ENCODE peak calls at places on chromosomes 6 and 20, in four cellular contexts. One of them, this sample, is unnamed.

GRCh38 chr6:144338951-144339681 is 54.0 kb downstream of the UTRN start:
- DNase-seq in GM12878: no peak
- DNase-seq in HepG2: no peak
- DNase-seq in K562: no peak
- DNase-seq in this sample: no peak

GRCh38 chr6:43456737-43457126 is 1.4 kb upstream of the DLK2 start:
- DNase-seq in GM12878: no peak
- DNase-seq in HepG2: no peak
- DNase-seq in K562: peak; percentile 34
- DNase-seq in this sample: no peak

GRCh38 chr6:22551280-22551679 is 18.1 kb upstream of the HDGFL1 start:
- DNase-seq in GM12878: no peak
- DNase-seq in HepG2: no peak
- DNase-seq in K562: no peak
- DNase-seq in this sample: no peak

GRCh38 chr20:50296450-50297375 is 106.1 kb downstream of the CEBPB start:
- DNase-seq in GM12878: no peak
- DNase-seq in HepG2: peak; percentile 59
- DNase-seq in K562: no peak
- DNase-seq in this sample: no peak

GRCh38 chr6:33128318-33128717 is 52.5 kb downstream of the HLA-DPB1 start:
- DNase-seq in GM12878: no peak
- DNase-seq in HepG2: no peak
- DNase-seq in K562: no peak
- DNase-seq in this sample: no peak

GRCh38 chr6:133241088-133241900 is at the start of gene EYA4:
- DNase-seq in GM12878: no peak
- DNase-seq in HepG2: no peak
- DNase-seq in K562: no peak
- DNase-seq in this sample: no peak

GRCh38 chr6:89369009-89369408 is 16.5 kb upstream of the UBE2J1 start:
- DNase-seq in GM12878: no peak
- DNase-seq in HepG2: peak; percentile 35
- DNase-seq in K562: no peak
- DNase-seq in this sample: peak; percentile 62

GRCh38 chr20:61938839-61939690 is 126.6 kb downstream of the TAF4 start:
- DNase-seq in GM12878: no peak
- DNase-seq in HepG2: no peak
- DNase-seq in K562: no peak
- DNase-seq in this sample: no peak

GRCh38 chr6:14123331-14124105 is 5.9 kb downstream of the CD83 start:
- DNase-seq in GM12878: no peak
- DNase-seq in HepG2: no peak
- DNase-seq in K562: no peak
- DNase-seq in this sample: no peak

GRCh38 chr20:62366370-62367135 is 559 bp downstream of the LAMA5 start:
- DNase-seq in GM12878: no peak
- DNase-seq in HepG2: peak; percentile 61
- DNase-seq in K562: peak; percentile 83
- DNase-seq in this sample: no peak

GRCh38 chr20:64234291-64234791 is 21.2 kb upstream of the PCMTD2 start:
- DNase-seq in GM12878: no peak
- DNase-seq in HepG2: no peak
- DNase-seq in K562: no peak
- DNase-seq in this sample: no peak

GRCh38 chr6:1643111-1643510 is 33.4 kb downstream of the FOXC1 start:
- DNase-seq in GM12878: no peak
- DNase-seq in HepG2: no peak
- DNase-seq in K562: no peak
- DNase-seq in this sample: peak; percentile 21

GRCh38 chr6:90678049-90678779 is 91.3 kb upstream of the MAP3K7 start:
- DNase-seq in GM12878: no peak
- DNase-seq in HepG2: no peak
- DNase-seq in K562: no peak
- DNase-seq in this sample: no peak

GRCh38 chr6:29964904-29965872 is 22.9 kb downstream of the HLA-A start:
- DNase-seq in GM12878: peak; percentile 89
- DNase-seq in HepG2: peak; percentile 94
- DNase-seq in K562: peak; percentile 87
- DNase-seq in this sample: peak; percentile 94

GRCh38 chr20:62861732-62862336 is at the start of gene TCFL5:
- DNase-seq in GM12878: no peak
- DNase-seq in HepG2: peak; percentile 88
- DNase-seq in K562: peak; percentile 93
- DNase-seq in this sample: peak; percentile 86

GRCh38 chr6:165184192-165184979 is 125.0 kb downstream of the C6orf118 start:
- DNase-seq in GM12878: no peak
- DNase-seq in HepG2: no peak
- DNase-seq in K562: no peak
- DNase-seq in this sample: no peak

GRCh38 chr20:675453-676314 is at the start of gene SCRT2:
- DNase-seq in GM12878: no peak
- DNase-seq in HepG2: peak; percentile 54
- DNase-seq in K562: peak; percentile 80
- DNase-seq in this sample: peak; percentile 74

DNA sequence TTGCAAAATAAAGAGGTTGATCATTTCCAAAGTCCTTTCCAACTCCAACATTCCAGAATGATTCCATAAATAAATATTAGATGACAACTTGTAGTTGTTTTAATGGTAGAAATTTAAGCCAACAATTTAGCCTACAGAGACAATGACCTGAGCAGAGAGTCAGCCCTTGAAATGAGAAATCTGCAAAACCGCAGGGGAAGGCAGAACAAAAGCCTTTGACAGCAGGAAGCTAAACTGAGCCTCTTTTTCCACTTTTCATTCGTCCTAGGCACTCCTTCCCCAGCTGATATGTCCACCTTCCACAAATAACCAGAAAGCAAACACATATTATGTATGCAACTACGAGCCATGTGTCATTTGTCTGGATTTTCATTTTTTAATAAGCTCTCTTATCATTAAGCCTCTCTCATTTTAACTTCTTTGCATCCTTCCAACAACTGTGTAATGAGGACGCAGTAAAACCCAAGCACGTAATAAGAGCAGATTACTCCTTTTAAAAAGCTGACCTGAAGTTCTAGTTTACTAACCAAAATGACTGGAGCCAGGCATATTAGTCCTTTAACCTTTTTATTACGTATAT is 105.0 kb downstream of the TFAP2A start:
- DNase-seq in GM12878: no peak
- DNase-seq in HepG2: no peak
- DNase-seq in K562: no peak
- DNase-seq in this sample: no peak
- H2AFZ ChIP-seq in GM12878: no peak overlapping the region
- H2AFZ ChIP-seq in HepG2: no peak overlapping the region
- H2AFZ ChIP-seq in K562: no peak overlapping the region
- H2AFZ ChIP-seq in this sample: no peak overlapping the region

DNA sequence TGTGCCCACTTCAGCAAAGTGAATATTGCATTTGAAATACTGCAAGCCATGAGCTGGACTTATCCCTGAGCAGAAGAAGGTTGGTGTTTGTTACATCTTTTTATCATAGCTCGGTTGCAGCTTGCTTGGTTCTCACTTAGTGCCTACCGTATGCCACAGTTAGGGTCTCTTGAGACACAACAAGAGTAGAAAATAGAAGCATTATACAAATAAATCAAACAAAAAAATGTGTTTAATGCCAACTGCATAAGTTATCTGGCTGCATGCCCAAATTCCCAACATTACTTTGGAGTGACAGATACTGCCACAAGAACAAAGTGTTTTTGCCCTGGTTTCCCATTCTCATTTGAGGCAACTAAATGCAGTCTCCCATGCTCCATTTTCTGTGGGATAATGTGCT is 53.9 kb upstream of the LAMP5 start:
- DNase-seq in GM12878: no peak
- DNase-seq in HepG2: no peak
- DNase-seq in K562: no peak
- DNase-seq in this sample: peak; percentile 85
- TF ChIP-seq MYC in GM12878: no peak
- TF ChIP-seq MYC in HepG2: no peak
- TF ChIP-seq MYC in K562: no peak
- TF ChIP-seq MYC in this sample: no peak

DNA sequence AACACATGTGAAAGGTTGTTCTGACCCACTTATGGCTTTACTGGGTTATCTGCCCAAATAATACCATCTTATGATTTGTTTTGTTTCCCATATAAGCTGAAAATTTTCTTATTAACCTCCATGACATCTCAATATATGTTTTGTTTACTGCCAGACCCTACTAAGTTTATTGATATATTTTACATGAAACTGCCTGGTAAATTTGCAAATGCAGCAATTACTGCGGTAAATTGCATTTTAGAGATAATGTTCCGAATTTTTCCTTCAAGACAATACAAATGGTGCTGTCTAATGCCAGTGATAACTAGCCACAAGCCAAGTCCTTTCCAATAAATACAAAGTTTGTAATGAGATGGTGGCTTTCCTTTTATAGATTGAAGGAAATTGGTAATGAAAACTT is 275.9 kb downstream of the SAMD5 start:
- DNase-seq in GM12878: no peak
- DNase-seq in HepG2: no peak
- DNase-seq in K562: no peak
- DNase-seq in this sample: no peak
- H2AFZ ChIP-seq in GM12878: no peak overlapping the region
- H2AFZ ChIP-seq in HepG2: no peak overlapping the region
- H2AFZ ChIP-seq in K562: no peak overlapping the region
- H2AFZ ChIP-seq in this sample: no peak overlapping the region

GRCh38 chr6:9307187-9307586 is 871.8 kb upstream of the SLC35B3 start:
- DNase-seq in GM12878: no peak
- DNase-seq in HepG2: no peak
- DNase-seq in K562: no peak
- DNase-seq in this sample: no peak

GRCh38 chr6:9308284-9308683 is 872.9 kb upstream of the SLC35B3 start:
- DNase-seq in GM12878: no peak
- DNase-seq in HepG2: no peak
- DNase-seq in K562: no peak
- DNase-seq in this sample: no peak

DNA sequence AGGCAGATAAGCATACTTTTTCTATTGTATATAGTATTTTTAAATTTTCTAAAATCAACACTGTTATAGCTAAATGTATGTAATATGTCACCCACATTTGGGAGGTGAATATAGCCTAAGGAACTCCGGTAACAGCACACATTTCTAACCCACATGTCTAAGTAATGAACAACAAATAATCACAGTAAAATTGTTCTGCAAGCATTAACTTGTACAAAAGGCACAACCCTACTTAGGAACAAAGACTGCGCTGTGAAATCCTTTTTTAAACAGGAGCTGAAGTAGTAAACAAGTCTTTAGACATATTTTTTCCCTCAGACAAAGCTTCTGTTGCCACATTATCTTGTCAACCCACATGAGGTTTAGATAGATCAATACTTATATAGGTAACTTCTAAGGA is 872.4 kb upstream of the SLC35B3 start:
- DNase-seq in GM12878: no peak
- DNase-seq in HepG2: no peak
- DNase-seq in K562: no peak
- DNase-seq in this sample: no peak
- TF ChIP-seq MYC in GM12878: no peak
- TF ChIP-seq MYC in HepG2: no peak
- TF ChIP-seq MYC in K562: no peak
- TF ChIP-seq MYC in this sample: no peak

GRCh38 chr6:169556758-169557505 is 144.9 kb downstream of the WDR27 start:
- DNase-seq in GM12878: peak; percentile 61
- DNase-seq in HepG2: no peak
- DNase-seq in K562: no peak
- DNase-seq in this sample: no peak

GRCh38 chr6:169559001-169559441 is 142.8 kb downstream of the WDR27 start:
- DNase-seq in GM12878: no peak
- DNase-seq in HepG2: no peak
- DNase-seq in K562: no peak
- DNase-seq in this sample: peak; percentile 49

GRCh38 chr6:169561665-169562064 is 140.2 kb downstream of the WDR27 start:
- DNase-seq in GM12878: no peak
- DNase-seq in HepG2: no peak
- DNase-seq in K562: no peak
- DNase-seq in this sample: no peak

GRCh38 chr6:169556238-169556637 is 145.6 kb downstream of the WDR27 start:
- DNase-seq in GM12878: no peak
- DNase-seq in HepG2: no peak
- DNase-seq in K562: no peak
- DNase-seq in this sample: no peak

DNA sequence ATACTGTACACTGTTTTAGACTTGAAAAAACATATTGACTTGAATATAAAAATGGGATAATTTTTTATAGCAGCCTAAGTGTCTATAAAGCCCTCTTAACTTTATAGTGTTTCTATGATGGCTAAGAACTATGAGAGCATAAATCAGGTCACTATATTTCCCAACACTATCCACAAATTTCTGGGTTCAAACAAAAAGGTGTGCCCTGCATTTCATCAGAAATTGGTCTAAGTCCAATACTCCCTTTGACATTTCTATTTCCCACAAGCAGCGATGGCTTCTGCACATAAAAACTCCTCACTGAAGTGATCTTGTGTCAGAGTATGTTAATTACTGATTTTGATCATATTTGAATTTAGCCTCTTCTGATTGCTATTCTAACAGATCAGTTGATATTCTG is 143.9 kb downstream of the WDR27 start:
- DNase-seq in GM12878: no peak
- DNase-seq in HepG2: no peak
- DNase-seq in K562: no peak
- DNase-seq in this sample: no peak
- H2AFZ ChIP-seq in GM12878: no peak overlapping the region
- H2AFZ ChIP-seq in HepG2: no peak overlapping the region
- H2AFZ ChIP-seq in K562: no peak overlapping the region
- H2AFZ ChIP-seq in this sample: no peak overlapping the region

GRCh38 chr20:36462440-36463211 is 78.7 kb upstream of the MYL9 start:
- DNase-seq in GM12878: no peak
- DNase-seq in HepG2: no peak
- DNase-seq in K562: no peak
- DNase-seq in this sample: peak; percentile 70
- TF ChIP-seq MYC in GM12878: no peak
- TF ChIP-seq MYC in HepG2: no peak
- TF ChIP-seq MYC in K562: no peak
- TF ChIP-seq MYC in this sample: no peak